ENCODE peak calls at places on chromosomes 4 and X, in seven cellular contexts. Q is mesendoderm, C is IMR-90, I is H9, N is H1, L is neuronal stem cell, U is mesenchymal stem cell. M is an unnamed sample. For H3K79me1, the result is how much of the 10 kb centered on the place peaks cover.

GRCh38 chrX:138492371-138492770 is 219.1 kb downstream of the FGF13 start:
- DNase-seq in Q (no peak), C (no peak), I (no peak), N (no peak), L (no peak), U (no peak), M (no peak)

GRCh38 chr4:10173039-10173753 is 56.6 kb upstream of the WDR1 start:
- DNase-seq in Q (peak), C (peak), I (peak), N (no peak), L (no peak), U (no peak), M (peak)

GRCh38 chr4:186689476-186689875 is 34.2 kb downstream of the FAT1 start:
- DNase-seq in Q (no peak), C (no peak), I (no peak), N (no peak), L (no peak), U (no peak), M (no peak)

GRCh38 chr4:3685081-3685645 is 81.0 kb upstream of the ADRA2C start:
- DNase-seq in Q (no peak), C (no peak), I (peak), N (no peak), L (no peak), U (no peak), M (no peak)

GRCh38 chrX:53188763-53189162 is 36.2 kb downstream of the KDM5C start:
- DNase-seq in Q (peak), C (peak), I (no peak), N (no peak), L (no peak), U (no peak), M (no peak)

GRCh38 chrX:44314259-44314734 is 29.2 kb downstream of the EFHC2 start:
- DNase-seq in Q (peak), C (peak), I (no peak), N (no peak), L (no peak), U (peak), M (peak)

GRCh38 chrX:43682726-43683125 is 26.6 kb downstream of the MAOA start:
- DNase-seq in Q (no peak), C (no peak), I (no peak), N (no peak), L (no peak), U (no peak), M (no peak)

GRCh38 chrX:14697453-14697852 is 168.1 kb downstream of the GLRA2 start:
- DNase-seq in Q (peak), C (no peak), I (peak), N (no peak), L (peak), U (peak), M (peak)

GRCh38 chr4:13705521-13706035 is 78.1 kb upstream of the BOD1L1 start:
- DNase-seq in Q (peak), C (no peak), I (peak), N (no peak), L (no peak), U (no peak), M (no peak)

GRCh38 chrX:110045988-110046387 is 43.1 kb downstream of the TMEM164 start:
- DNase-seq in Q (peak), C (no peak), I (no peak), N (no peak), L (no peak), U (no peak), M (no peak)

GRCh38 chr4:78551420-78552351 is at the start of gene ANXA3:
- DNase-seq in Q (peak), C (no peak), I (peak), N (no peak), L (no peak), U (peak), M (peak)

GRCh38 chr4:5809216-5809776 is 83.6 kb downstream of the CRMP1 start:
- DNase-seq in Q (no peak), C (peak), I (no peak), N (no peak), L (no peak), U (no peak), M (no peak)

GRCh38 chrX:57121162-57121741 is at the start of gene SPIN2B:
- DNase-seq in Q (peak), C (peak), I (peak), N (peak), L (peak), U (peak), M (peak)

GRCh38 chrX:128714425-128714824 is 662.2 kb upstream of the ACTRT1 start:
- DNase-seq in Q (no peak), C (no peak), I (no peak), N (no peak), L (no peak), U (no peak), M (no peak)

GRCh38 chrX:6293716-6294115 is 65.0 kb upstream of the NLGN4X start:
- DNase-seq in Q (no peak), C (no peak), I (no peak), N (no peak), L (no peak), U (no peak), M (peak)

GRCh38 chr4:25861422-25861926 is 1.3 kb downstream of the SEL1L3 start:
- DNase-seq in Q (no peak), C (peak), I (no peak), N (no peak), L (no peak), U (peak), M (peak)

GRCh38 chr4:69831646-69832325 is 28.2 kb downstream of the SULT1E1 start:
- DNase-seq in Q (peak), C (no peak), I (no peak), N (no peak), L (no peak), U (no peak), M (no peak)

GRCh38 chrX:22095306-22095705 is 63.2 kb downstream of the PHEX start:
- DNase-seq in Q (no peak), C (peak), I (no peak), N (no peak), L (peak), U (peak), M (no peak)

GRCh38 chrX:85815203-85815751 is 232.1 kb downstream of the CHM start:
- DNase-seq in Q (no peak), C (no peak), I (no peak), N (no peak), L (no peak), U (no peak), M (no peak)

GRCh38 chr4:153764611-153765368 is 5.0 kb upstream of the RNF175 start:
- DNase-seq in Q (no peak), C (no peak), I (no peak), N (no peak), L (no peak), U (peak), M (no peak)

GRCh38 chrX:19174401-19175025 is 52.2 kb upstream of the ADGRG2 start:
- DNase-seq in Q (no peak), C (peak), I (no peak), N (no peak), L (no peak), U (peak), M (no peak)

GRCh38 chr4:160537681-160538080 is 1434.8 kb downstream of the RAPGEF2 start:
- DNase-seq in Q (no peak), C (no peak), I (no peak), N (no peak), L (no peak), U (no peak), M (no peak)

GRCh38 chr4:4430492-4431195 is 43.7 kb downstream of the NSG1 start:
- DNase-seq in Q (peak), C (peak), I (peak), N (no peak), L (peak), U (peak), M (peak)

GRCh38 chrX:110561036-110561435 is 202.4 kb downstream of the RTL9 start:
- DNase-seq in Q (no peak), C (no peak), I (no peak), N (no peak), L (no peak), U (no peak), M (no peak)

GRCh38 chrX:64204252-64204651 is 1.3 kb downstream of the AMER1 start:
- DNase-seq in Q (peak), C (peak), I (peak), N (no peak), L (no peak), U (peak), M (no peak)

GRCh38 chr4:153217440-153217839 is 13.2 kb downstream of the TRIM2 start:
- DNase-seq in Q (no peak), C (no peak), I (no peak), N (no peak), L (no peak), U (peak), M (no peak)

GRCh38 chr4:181350578-181351420 is 892.4 kb upstream of the TENM3 start:
- DNase-seq in Q (peak), C (no peak), I (no peak), N (peak), L (peak), U (no peak), M (no peak)

DNA sequence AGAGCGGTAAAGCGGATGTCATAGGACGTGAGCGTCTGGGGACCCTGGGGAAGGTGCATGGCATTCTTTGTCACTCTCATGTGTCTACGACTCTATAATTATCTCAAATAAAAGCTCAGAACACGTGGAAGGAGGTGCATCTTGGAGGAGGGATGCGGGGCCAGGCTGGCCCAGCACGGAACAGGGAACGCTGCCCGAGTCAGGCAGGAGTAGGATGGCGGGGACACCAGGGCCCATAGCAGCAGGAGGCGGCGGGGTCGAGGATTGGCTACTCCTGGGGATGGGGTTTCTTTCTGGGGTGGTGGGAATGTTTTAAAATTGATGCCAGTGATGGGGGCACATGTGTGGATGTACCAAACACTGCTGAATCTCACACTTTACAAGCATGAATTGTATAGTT is 5.4 kb upstream of the HTRA3 start:
- DNase-seq in Q (no peak), C (no peak), I (no peak), N (no peak), L (no peak), U (no peak), M (no peak)
- H3K79me1 ChIP-seq in Q (under half), C (under half), I (under half), N (under half), L (under half), U (under half), M (under half)

GRCh38 chr4:159102623-159103405 is at the start of gene RAPGEF2:
- DNase-seq in Q (peak), C (peak), I (peak), N (peak), L (peak), U (peak), M (peak)

GRCh38 chr4:159101983-159102622 is 776 bp upstream of the RAPGEF2 start:
- DNase-seq in Q (peak), C (no peak), I (peak), N (no peak), L (no peak), U (peak), M (peak)

GRCh38 chr4:159105063-159105414 is 2.2 kb downstream of the RAPGEF2 start:
- DNase-seq in Q (peak), C (peak), I (no peak), N (no peak), L (no peak), U (peak), M (no peak)

GRCh38 chr4:159105761-159106243 is 2.9 kb downstream of the RAPGEF2 start:
- DNase-seq in Q (peak), C (peak), I (no peak), N (no peak), L (no peak), U (no peak), M (peak)

DNA sequence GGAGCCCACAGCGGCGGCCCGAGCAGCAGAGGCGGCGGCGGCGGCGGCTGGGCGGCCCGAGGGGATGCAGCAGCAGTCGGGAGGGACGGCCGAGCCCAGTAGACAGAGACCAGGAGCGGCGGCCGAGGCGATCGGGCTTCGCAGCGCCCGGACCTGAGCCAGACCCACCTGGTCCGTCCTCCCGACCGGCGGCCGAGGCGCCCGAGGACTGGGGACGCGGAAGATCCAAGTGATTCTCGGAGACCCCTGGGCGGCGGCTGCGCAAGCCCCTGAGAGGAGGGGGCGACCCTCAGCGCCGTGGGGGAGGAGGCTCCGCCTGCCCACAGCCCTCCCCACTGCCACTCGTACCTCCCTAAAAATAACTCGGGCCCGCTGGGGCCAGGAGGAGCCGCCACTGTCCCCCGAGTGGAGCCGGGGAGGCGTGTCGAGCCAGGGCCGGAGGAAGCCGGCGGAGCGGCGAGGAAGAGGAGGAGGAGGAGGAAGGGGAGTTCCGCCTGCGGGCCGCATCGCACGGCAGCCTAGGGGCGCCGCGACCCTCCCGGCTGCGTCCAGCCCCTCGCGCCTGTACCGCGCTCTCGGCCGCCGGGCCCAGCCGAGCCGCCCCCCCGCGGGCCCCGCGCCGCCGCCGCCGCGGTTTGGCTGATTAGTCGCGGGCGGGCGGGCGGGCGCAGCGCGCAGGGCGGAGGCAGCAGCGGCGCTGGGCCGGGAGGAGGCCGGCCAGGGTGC is 690 bp downstream of the RAPGEF2 start:
- DNase-seq in Q (peak), C (peak), I (peak), N (no peak), L (peak), U (peak), M (peak)
- H2BK120ac ChIP-seq in Q (peak), C (no peak), I (no peak), N (no peak), L (no peak), U (peak), M (peak)

GRCh38 chrX:1403228-1403627 is 11.3 kb upstream of the SLC25A6 start:
- DNase-seq in Q (no peak), C (no peak), I (no peak), N (no peak), L (no peak), U (no peak), M (no peak)

GRCh38 chrX:1412551-1413161 is 20.7 kb upstream of the SLC25A6 start:
- DNase-seq in Q (no peak), C (no peak), I (no peak), N (no peak), L (no peak), U (no peak), M (no peak)

GRCh38 chrX:1401611-1402430 is 9.9 kb upstream of the SLC25A6 start:
- DNase-seq in Q (no peak), C (no peak), I (no peak), N (no peak), L (no peak), U (no peak), M (no peak)

GRCh38 chrX:1411331-1411730 is 19.4 kb upstream of the SLC25A6 start:
- DNase-seq in Q (no peak), C (no peak), I (no peak), N (no peak), L (no peak), U (no peak), M (peak)

GRCh38 chrX:1407035-1407434 is 15.1 kb upstream of the SLC25A6 start:
- DNase-seq in Q (no peak), C (no peak), I (no peak), N (no peak), L (no peak), U (no peak), M (no peak)
- H3K79me1 ChIP-seq in Q (under half), C (under half), I (under half), N (under half), L (under half), U (under half), M (under half)

DNA sequence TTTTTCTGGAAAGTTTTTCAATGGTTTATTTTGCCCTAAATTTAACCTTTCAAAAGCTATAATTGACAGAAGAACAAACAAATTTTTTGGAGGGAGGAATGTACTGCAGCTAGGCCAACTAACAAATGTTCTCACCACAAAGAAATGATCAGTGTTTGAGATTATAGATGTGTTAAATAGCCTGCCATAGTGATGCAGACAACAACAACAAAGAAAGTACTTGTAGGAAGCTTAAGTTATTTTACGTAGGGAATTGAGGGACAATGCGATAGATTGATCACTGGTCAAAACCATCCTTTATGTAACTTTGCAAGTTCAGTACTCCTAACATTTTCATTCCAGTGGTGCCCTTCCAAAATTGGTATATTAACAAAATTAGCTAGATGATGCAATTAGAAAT is 340.4 kb downstream of the SH3BGRL start:
- DNase-seq in Q (peak), C (no peak), I (no peak), N (no peak), L (no peak), U (no peak), M (no peak)
- H2BK120ac ChIP-seq in Q (no peak), C (no peak), I (no peak), N (no peak), L (no peak), U (no peak), M (no peak)

GRCh38 chr4:178271386-178271785 is 829.1 kb upstream of the AGA start:
- DNase-seq in Q (no peak), C (no peak), I (no peak), N (no peak), L (no peak), U (no peak), M (no peak)
- H3K79me1 ChIP-seq in Q (under half), C (under half), I (under half), N (under half), L (under half), U (under half), M (under half)

DNA sequence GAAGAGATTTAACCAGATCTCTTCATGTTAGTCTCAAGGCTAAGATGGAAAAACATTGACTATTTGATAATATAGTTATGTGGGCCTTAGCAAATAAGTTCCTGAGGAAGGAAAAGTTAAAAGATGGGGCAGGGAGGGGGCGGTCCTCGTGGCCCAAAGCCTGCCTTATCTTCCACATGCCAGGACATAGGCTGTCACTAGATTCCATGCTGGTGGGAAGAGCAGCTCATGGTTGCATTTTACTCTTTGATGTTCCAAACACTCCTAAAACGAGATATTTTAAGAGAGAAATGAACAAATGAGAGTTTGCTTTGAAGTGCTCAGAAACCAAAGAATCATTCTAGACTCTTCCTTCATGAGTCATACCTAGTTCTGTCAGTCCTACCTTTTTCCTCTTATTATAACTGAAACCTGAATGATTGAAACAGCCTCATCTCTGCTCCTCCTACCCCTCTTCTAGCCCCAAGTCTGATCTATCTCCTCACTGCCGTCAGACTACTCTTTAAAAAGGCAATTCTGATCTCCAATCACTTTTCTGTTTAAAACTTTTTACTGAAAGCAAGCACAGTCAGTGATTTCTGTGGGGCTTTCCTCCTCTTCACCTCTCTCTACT is 25.1 kb downstream of the RAB9B start:
- DNase-seq in Q (no peak), C (no peak), I (no peak), N (no peak), L (no peak), U (no peak), M (peak)
- H2BK120ac ChIP-seq in Q (no peak), C (no peak), I (no peak), N (no peak), L (no peak), U (no peak), M (no peak)

DNA sequence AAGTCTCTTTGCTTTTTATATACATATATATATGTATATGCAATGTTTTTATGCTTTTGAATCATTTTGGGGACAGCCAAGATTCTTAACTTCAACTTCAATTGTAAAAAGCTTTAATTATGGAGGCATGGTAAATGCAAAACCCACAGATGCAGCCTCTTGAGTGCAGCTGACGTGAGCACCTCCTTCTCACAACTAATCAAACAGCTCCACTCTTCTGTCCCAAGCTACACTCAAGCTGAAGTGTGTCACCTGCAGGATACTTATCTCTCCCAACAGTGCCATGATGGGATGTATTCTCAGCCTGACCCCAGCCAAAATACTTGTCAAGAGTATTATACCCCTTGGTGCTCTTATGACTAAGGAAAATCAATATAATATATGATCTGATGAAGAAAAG is 60.7 kb upstream of the BLTP1 start:
- DNase-seq in Q (no peak), C (no peak), I (no peak), N (no peak), L (no peak), U (no peak), M (no peak)
- H3K79me1 ChIP-seq in Q (under half), C (under half), I (under half), N (under half), L (under half), U (under half), M (under half)

GRCh38 chrX:105263171-105263570 is 42.7 kb upstream of the TEX13A start:
- DNase-seq in Q (no peak), C (no peak), I (no peak), N (no peak), L (no peak), U (no peak), M (no peak)
- H2BK120ac ChIP-seq in Q (no peak), C (no peak), I (no peak), N (no peak), L (no peak), U (no peak), M (no peak)

GRCh38 chr4:130131536-130131935 is 1035.6 kb downstream of the C4orf33 start:
- DNase-seq in Q (no peak), C (no peak), I (no peak), N (no peak), L (no peak), U (no peak), M (no peak)
- H3K79me1 ChIP-seq in Q (under half), C (under half), I (under half), N (under half), L (under half), U (under half), M (under half)

DNA sequence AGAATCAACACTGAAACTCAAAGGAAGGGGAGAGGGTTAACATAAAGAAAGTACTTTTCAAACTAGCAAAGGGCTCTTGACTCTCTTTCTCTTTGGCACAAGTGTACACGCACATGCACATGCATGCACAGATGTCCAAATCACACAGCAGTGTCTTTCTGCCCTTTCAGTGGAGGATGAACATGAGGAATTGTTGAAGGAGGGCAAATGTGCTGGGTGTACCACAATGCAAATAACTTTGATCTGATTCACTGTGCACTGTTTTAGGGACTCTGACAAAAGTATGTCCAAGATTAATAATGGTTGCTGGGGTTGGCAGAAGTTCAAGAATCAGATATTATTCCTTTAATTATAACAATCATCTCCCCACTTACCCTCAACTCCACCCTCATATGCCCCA is 93.8 kb downstream of the GPC4 start:
- DNase-seq in Q (no peak), C (no peak), I (no peak), N (no peak), L (no peak), U (no peak), M (no peak)
- H2BK120ac ChIP-seq in Q (no peak), C (no peak), I (no peak), N (no peak), L (no peak), U (no peak), M (no peak)